ENCODE peak calls at places on chromosome 6, in seven cellular contexts. One of them, this sample, is unnamed.

GRCh38 chr6:13327691-13328075 is 654 bp downstream of the TBC1D7 start:
- DNase-seq in spleen: no peak
- DNase-seq in aorta: no peak
- DNase-seq in mesendoderm: no peak
- DNase-seq in choroid plexus epithelial cell: no peak
- DNase-seq in neuronal stem cell: no peak
- DNase-seq in lower leg skin: no peak
- DNase-seq in this sample: peak; percentile 35

GRCh38 chr6:25485820-25486559 is 166.0 kb upstream of the SCGN start:
- DNase-seq in lower leg skin: no peak
- DNase-seq in neuronal stem cell: no peak
- DNase-seq in aorta: peak; percentile 52
- DNase-seq in spleen: no peak
- DNase-seq in mesendoderm: peak; percentile 38
- DNase-seq in choroid plexus epithelial cell: no peak
- DNase-seq in this sample: no peak

GRCh38 chr6:548517-548916 is 108.4 kb downstream of the HUS1B start:
- DNase-seq in lower leg skin: no peak
- DNase-seq in spleen: no peak
- DNase-seq in aorta: no peak
- DNase-seq in mesendoderm: no peak
- DNase-seq in neuronal stem cell: no peak
- DNase-seq in choroid plexus epithelial cell: no peak
- DNase-seq in this sample: no peak

GRCh38 chr6:148682990-148683389 is 63.8 kb upstream of the UST start:
- DNase-seq in choroid plexus epithelial cell: no peak
- DNase-seq in neuronal stem cell: no peak
- DNase-seq in mesendoderm: no peak
- DNase-seq in spleen: no peak
- DNase-seq in aorta: no peak
- DNase-seq in lower leg skin: no peak
- DNase-seq in this sample: no peak

GRCh38 chr6:3742426-3743344 is 8.8 kb downstream of the PXDC1 start:
- DNase-seq in neuronal stem cell: peak; percentile 77
- DNase-seq in lower leg skin: peak; percentile 98
- DNase-seq in choroid plexus epithelial cell: peak; percentile 85
- DNase-seq in mesendoderm: peak; percentile 80
- DNase-seq in aorta: peak; percentile 89
- DNase-seq in spleen: peak; percentile 97
- DNase-seq in this sample: peak; percentile 90

GRCh38 chr6:28107506-28107905 is 16.9 kb upstream of the ZSCAN16 start:
- DNase-seq in lower leg skin: no peak
- DNase-seq in choroid plexus epithelial cell: no peak
- DNase-seq in mesendoderm: no peak
- DNase-seq in spleen: no peak
- DNase-seq in aorta: no peak
- DNase-seq in neuronal stem cell: no peak
- DNase-seq in this sample: no peak

GRCh38 chr6:158496700-158497099 is 63.2 kb upstream of the TMEM181 start:
- DNase-seq in spleen: no peak
- DNase-seq in aorta: no peak
- DNase-seq in choroid plexus epithelial cell: no peak
- DNase-seq in mesendoderm: peak; percentile 18
- DNase-seq in lower leg skin: peak; percentile 15
- DNase-seq in neuronal stem cell: no peak
- DNase-seq in this sample: no peak

GRCh38 chr6:98827295-98828159 is 6.8 kb upstream of the POU3F2 start:
- DNase-seq in choroid plexus epithelial cell: no peak
- DNase-seq in spleen: peak; percentile 69
- DNase-seq in lower leg skin: no peak
- DNase-seq in mesendoderm: peak; percentile 78
- DNase-seq in aorta: no peak
- DNase-seq in neuronal stem cell: peak; percentile 61
- DNase-seq in this sample: peak; percentile 57

GRCh38 chr6:30883743-30884520 is at the start of gene DDR1:
- DNase-seq in neuronal stem cell: peak; percentile 43
- DNase-seq in lower leg skin: peak; percentile 96
- DNase-seq in spleen: peak; percentile 89
- DNase-seq in choroid plexus epithelial cell: peak; percentile 72
- DNase-seq in aorta: peak; percentile 85
- DNase-seq in mesendoderm: peak; percentile 68
- DNase-seq in this sample: peak; percentile 81

GRCh38 chr6:109472132-109472995 is 10.7 kb downstream of the ZBTB24 start:
- DNase-seq in spleen: no peak
- DNase-seq in lower leg skin: peak; percentile 21
- DNase-seq in choroid plexus epithelial cell: no peak
- DNase-seq in mesendoderm: no peak
- DNase-seq in aorta: no peak
- DNase-seq in neuronal stem cell: no peak
- DNase-seq in this sample: no peak

GRCh38 chr6:43705996-43706395 is 18.4 kb upstream of the MRPS18A start:
- DNase-seq in mesendoderm: no peak
- DNase-seq in neuronal stem cell: no peak
- DNase-seq in lower leg skin: no peak
- DNase-seq in choroid plexus epithelial cell: peak; percentile 67
- DNase-seq in aorta: no peak
- DNase-seq in spleen: no peak
- DNase-seq in this sample: no peak

GRCh38 chr6:155493694-155494143 is 38.1 kb upstream of the NOX3 start:
- DNase-seq in aorta: peak; percentile 79
- DNase-seq in spleen: no peak
- DNase-seq in mesendoderm: peak; percentile 91
- DNase-seq in neuronal stem cell: no peak
- DNase-seq in choroid plexus epithelial cell: peak; percentile 100
- DNase-seq in lower leg skin: no peak
- DNase-seq in this sample: peak; percentile 48

GRCh38 chr6:11788043-11788442 is 9.4 kb upstream of the ADTRP start:
- DNase-seq in lower leg skin: no peak
- DNase-seq in aorta: no peak
- DNase-seq in spleen: no peak
- DNase-seq in mesendoderm: no peak
- DNase-seq in neuronal stem cell: no peak
- DNase-seq in choroid plexus epithelial cell: no peak
- DNase-seq in this sample: no peak

GRCh38 chr6:498795-499231 is 107.3 kb downstream of the IRF4 start:
- DNase-seq in mesendoderm: no peak
- DNase-seq in neuronal stem cell: no peak
- DNase-seq in spleen: no peak
- DNase-seq in choroid plexus epithelial cell: peak; percentile 75
- DNase-seq in lower leg skin: no peak
- DNase-seq in aorta: no peak
- DNase-seq in this sample: no peak

GRCh38 chr6:109491207-109491938 is 8.4 kb upstream of the ZBTB24 start:
- DNase-seq in mesendoderm: no peak
- DNase-seq in lower leg skin: no peak
- DNase-seq in choroid plexus epithelial cell: peak; percentile 71
- DNase-seq in aorta: no peak
- DNase-seq in neuronal stem cell: no peak
- DNase-seq in spleen: no peak
- DNase-seq in this sample: no peak

GRCh38 chr6:151441390-151442166 is 10.3 kb downstream of the RMND1 start:
- DNase-seq in aorta: no peak
- DNase-seq in mesendoderm: no peak
- DNase-seq in neuronal stem cell: no peak
- DNase-seq in lower leg skin: no peak
- DNase-seq in spleen: no peak
- DNase-seq in choroid plexus epithelial cell: no peak
- DNase-seq in this sample: no peak

GRCh38 chr6:168825226-168826077 is 384.5 kb downstream of the SMOC2 start:
- DNase-seq in choroid plexus epithelial cell: no peak
- DNase-seq in lower leg skin: peak; percentile 60
- DNase-seq in mesendoderm: no peak
- DNase-seq in spleen: no peak
- DNase-seq in aorta: no peak
- DNase-seq in neuronal stem cell: no peak
- DNase-seq in this sample: no peak

GRCh38 chr6:89928604-89929003 is 34.3 kb downstream of the GJA10 start:
- DNase-seq in aorta: no peak
- DNase-seq in neuronal stem cell: no peak
- DNase-seq in choroid plexus epithelial cell: peak; percentile 24
- DNase-seq in spleen: no peak
- DNase-seq in lower leg skin: no peak
- DNase-seq in mesendoderm: no peak
- DNase-seq in this sample: no peak

GRCh38 chr6:13006578-13007300 is 290.2 kb downstream of the PHACTR1 start:
- DNase-seq in neuronal stem cell: no peak
- DNase-seq in mesendoderm: no peak
- DNase-seq in spleen: no peak
- DNase-seq in choroid plexus epithelial cell: peak; percentile 33
- DNase-seq in lower leg skin: no peak
- DNase-seq in aorta: no peak
- DNase-seq in this sample: no peak

GRCh38 chr6:34386316-34387137 is 5.9 kb downstream of the NUDT3 start:
- DNase-seq in choroid plexus epithelial cell: peak; percentile 95
- DNase-seq in mesendoderm: no peak
- DNase-seq in lower leg skin: no peak
- DNase-seq in aorta: no peak
- DNase-seq in neuronal stem cell: no peak
- DNase-seq in spleen: no peak
- DNase-seq in this sample: peak; percentile 40

GRCh38 chr6:3403244-3404154 is 53.4 kb downstream of the SLC22A23 start:
- DNase-seq in spleen: no peak
- DNase-seq in mesendoderm: peak; percentile 78
- DNase-seq in aorta: no peak
- DNase-seq in lower leg skin: peak; percentile 70
- DNase-seq in neuronal stem cell: no peak
- DNase-seq in choroid plexus epithelial cell: peak; percentile 23
- DNase-seq in this sample: no peak

DNA sequence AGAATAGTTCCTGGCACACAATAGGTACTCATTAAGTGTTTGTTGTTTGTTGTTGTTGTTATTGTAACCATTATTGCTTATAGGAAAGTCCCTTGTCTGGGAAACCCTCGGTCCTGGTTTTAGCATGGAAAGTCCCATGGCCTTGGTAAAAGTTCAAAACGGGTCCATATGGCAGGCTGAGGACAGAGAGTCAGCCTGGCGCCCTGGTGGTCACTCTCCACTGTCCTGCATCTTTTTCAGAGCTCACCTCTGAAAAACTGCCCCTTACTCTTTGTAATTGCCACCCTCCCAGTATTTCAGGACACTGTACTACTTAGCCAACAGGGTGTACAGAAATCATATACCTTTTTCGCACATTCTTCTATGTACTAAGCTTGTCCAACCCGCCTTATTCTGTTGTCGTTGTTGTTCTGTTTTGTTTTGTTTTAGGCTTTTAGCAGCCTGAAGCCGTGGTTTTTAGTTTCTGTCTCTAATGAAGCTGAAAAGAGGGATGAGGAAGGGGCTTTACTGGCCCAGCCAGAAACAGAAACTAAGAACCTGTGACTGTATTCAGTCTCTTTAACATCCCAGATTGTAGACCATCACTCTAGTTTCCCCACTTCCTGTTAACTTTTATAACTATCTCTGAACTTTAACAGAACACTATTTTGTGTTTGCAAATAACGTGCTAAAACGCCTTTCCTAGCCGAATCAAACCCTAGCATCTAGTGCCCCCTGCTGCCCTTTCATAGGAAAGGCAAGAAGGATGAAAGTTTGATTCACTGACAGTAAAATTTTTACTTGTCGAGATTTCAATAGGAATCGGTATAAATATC is 7.6 kb upstream of the TMEM14A start:
- DNase-seq in aorta: no peak
- DNase-seq in neuronal stem cell: peak; percentile 70
- DNase-seq in mesendoderm: peak; percentile 72
- DNase-seq in spleen: no peak
- DNase-seq in lower leg skin: no peak
- DNase-seq in choroid plexus epithelial cell: peak; percentile 89
- DNase-seq in this sample: peak; percentile 71
- H3K4me3 ChIP-seq in aorta: no peak overlapping the region
- H3K4me3 ChIP-seq in neuronal stem cell: no peak overlapping the region
- H3K4me3 ChIP-seq in mesendoderm: no peak overlapping the region
- H3K4me3 ChIP-seq in spleen: peak overlapping the region; percentile 76
- H3K4me3 ChIP-seq in lower leg skin: no peak overlapping the region
- H3K4me3 ChIP-seq in choroid plexus epithelial cell: peak overlapping the region; percentile 72
- H3K4me3 ChIP-seq in this sample: peak overlapping the region; percentile 52

DNA sequence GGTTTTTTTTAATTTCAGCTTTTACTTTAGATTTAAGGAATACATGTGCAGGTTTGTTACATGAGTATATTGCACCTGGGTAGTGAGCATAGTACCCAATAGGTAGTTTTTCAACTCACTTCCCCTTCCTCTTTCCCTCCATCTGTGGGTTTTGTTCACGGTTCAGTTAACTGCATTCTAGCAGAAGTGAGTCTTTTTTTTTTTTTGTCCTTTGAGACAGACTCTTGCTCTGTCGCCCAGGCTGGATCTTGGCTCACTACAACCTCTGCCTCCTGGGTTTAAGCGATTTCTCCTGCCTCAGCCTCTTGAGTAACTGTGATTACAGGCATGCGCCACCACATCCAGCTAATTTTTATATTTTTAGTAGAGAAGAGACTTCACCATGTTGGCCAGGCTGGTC is 8.7 kb downstream of the UBR2 start:
- DNase-seq in neuronal stem cell: no peak
- DNase-seq in spleen: no peak
- DNase-seq in lower leg skin: no peak
- DNase-seq in mesendoderm: no peak
- DNase-seq in choroid plexus epithelial cell: no peak
- DNase-seq in aorta: no peak
- DNase-seq in this sample: no peak
- H3K4me3 ChIP-seq in neuronal stem cell: no peak overlapping the region
- H3K4me3 ChIP-seq in spleen: peak overlapping the region; percentile 47
- H3K4me3 ChIP-seq in lower leg skin: no peak overlapping the region
- H3K4me3 ChIP-seq in mesendoderm: no peak overlapping the region
- H3K4me3 ChIP-seq in choroid plexus epithelial cell: no peak overlapping the region
- H3K4me3 ChIP-seq in aorta: no peak overlapping the region
- H3K4me3 ChIP-seq in this sample: no peak overlapping the region

GRCh38 chr6:33191383-33192104 is 723 bp downstream of the COL11A2 start:
- DNase-seq in spleen: no peak
- DNase-seq in mesendoderm: no peak
- DNase-seq in choroid plexus epithelial cell: no peak
- DNase-seq in lower leg skin: no peak
- DNase-seq in aorta: peak; percentile 45
- DNase-seq in neuronal stem cell: no peak
- DNase-seq in this sample: no peak
- H3K4me3 ChIP-seq in spleen: peak overlapping the region; percentile 64
- H3K4me3 ChIP-seq in mesendoderm: no peak overlapping the region
- H3K4me3 ChIP-seq in choroid plexus epithelial cell: no peak overlapping the region
- H3K4me3 ChIP-seq in lower leg skin: no peak overlapping the region
- H3K4me3 ChIP-seq in aorta: no peak overlapping the region
- H3K4me3 ChIP-seq in neuronal stem cell: peak overlapping the region; percentile 16
- H3K4me3 ChIP-seq in this sample: no peak overlapping the region

GRCh38 chr6:93366506-93366905 is 52.9 kb downstream of the EPHA7 start:
- DNase-seq in mesendoderm: no peak
- DNase-seq in aorta: no peak
- DNase-seq in choroid plexus epithelial cell: no peak
- DNase-seq in spleen: no peak
- DNase-seq in neuronal stem cell: no peak
- DNase-seq in lower leg skin: no peak
- DNase-seq in this sample: no peak
- H3K4me3 ChIP-seq in mesendoderm: no peak overlapping the region
- H3K4me3 ChIP-seq in aorta: no peak overlapping the region
- H3K4me3 ChIP-seq in choroid plexus epithelial cell: no peak overlapping the region
- H3K4me3 ChIP-seq in spleen: no peak overlapping the region
- H3K4me3 ChIP-seq in neuronal stem cell: no peak overlapping the region
- H3K4me3 ChIP-seq in lower leg skin: no peak overlapping the region
- H3K4me3 ChIP-seq in this sample: no peak overlapping the region

GRCh38 chr6:32796848-32797776 is 19.7 kb downstream of the HLA-DOB start:
- DNase-seq in neuronal stem cell: peak; percentile 72
- DNase-seq in spleen: peak; percentile 89
- DNase-seq in choroid plexus epithelial cell: peak; percentile 71
- DNase-seq in lower leg skin: peak; percentile 96
- DNase-seq in mesendoderm: peak; percentile 64
- DNase-seq in aorta: peak; percentile 81
- DNase-seq in this sample: peak; percentile 87
- H3K4me3 ChIP-seq in neuronal stem cell: no peak overlapping the region
- H3K4me3 ChIP-seq in spleen: peak overlapping the region; percentile 56
- H3K4me3 ChIP-seq in choroid plexus epithelial cell: peak overlapping the region; percentile 23
- H3K4me3 ChIP-seq in lower leg skin: no peak overlapping the region
- H3K4me3 ChIP-seq in mesendoderm: no peak overlapping the region
- H3K4me3 ChIP-seq in aorta: no peak overlapping the region
- H3K4me3 ChIP-seq in this sample: peak overlapping the region; percentile 8